ENCODE peak calls at places on chromosomes 16 and 17, in six cellular contexts. O is adrenal gland, J is body of pancreas, S is Peyer's patch, M is heart left ventricle, W is H1. A is an unnamed sample.

GRCh38 chr17:68457539-68458259 is 403 bp upstream of the WIPI1 start:
- DNase-seq in O (peak), J (peak), S (peak), M (peak), W (peak), A (peak)

GRCh38 chr17:74085434-74085833 is 118.0 kb upstream of the RPL38 start:
- DNase-seq in O (no peak), J (no peak), S (no peak), M (no peak), W (peak), A (no peak)

GRCh38 chr16:85847681-85848601 is 48.4 kb downstream of the COX4I1 start:
- DNase-seq in O (no peak), J (no peak), S (no peak), M (no peak), W (no peak), A (no peak)

GRCh38 chr17:6098050-6098449 is 27.9 kb downstream of the WSCD1 start:
- DNase-seq in O (no peak), J (no peak), S (peak), M (no peak), W (no peak), A (no peak)

GRCh38 chr17:33642002-33642401 is 348.9 kb upstream of the ASIC2 start:
- DNase-seq in O (no peak), J (no peak), S (no peak), M (no peak), W (no peak), A (no peak)

GRCh38 chr17:41538565-41538991 is 10.5 kb upstream of the KRT19 start:
- DNase-seq in O (no peak), J (no peak), S (no peak), M (no peak), W (no peak), A (no peak)

GRCh38 chr16:3645504-3646347 is 8.8 kb upstream of the DNASE1 start:
- DNase-seq in O (peak), J (no peak), S (no peak), M (no peak), W (peak), A (no peak)

GRCh38 chr17:1588781-1589585 is 26.4 kb upstream of the PITPNA start:
- DNase-seq in O (no peak), J (peak), S (no peak), M (no peak), W (no peak), A (no peak)

GRCh38 chr16:74499114-74499513 is 77.8 kb upstream of the CLEC18B start:
- DNase-seq in O (no peak), J (no peak), S (no peak), M (no peak), W (no peak), A (no peak)

GRCh38 chr17:17454276-17454675 is 22.5 kb upstream of the MED9 start:
- DNase-seq in O (no peak), J (no peak), S (no peak), M (no peak), W (no peak), A (no peak)

GRCh38 chr17:45985447-45985846 is 13.6 kb upstream of the STH start:
- DNase-seq in O (no peak), J (no peak), S (no peak), M (no peak), W (no peak), A (no peak)

GRCh38 chr17:37842401-37842800 is 81.8 kb upstream of the TBC1D3K start:
- DNase-seq in O (no peak), J (no peak), S (no peak), M (no peak), W (no peak), A (no peak)

GRCh38 chr17:66549312-66549705 is 246.9 kb downstream of the PRKCA start:
- DNase-seq in O (no peak), J (no peak), S (no peak), M (no peak), W (no peak), A (no peak)

GRCh38 chr17:71329310-71330098 is 791.3 kb upstream of the SOX9 start:
- DNase-seq in O (no peak), J (no peak), S (no peak), M (no peak), W (no peak), A (no peak)

GRCh38 chr17:66855204-66855603 is 20.3 kb downstream of the CACNG5 start:
- DNase-seq in O (no peak), J (no peak), S (no peak), M (no peak), W (peak), A (peak)

GRCh38 chr16:19776147-19776546 is 58.1 kb downstream of the IQCK start:
- DNase-seq in O (no peak), J (no peak), S (no peak), M (no peak), W (no peak), A (no peak)

GRCh38 chr17:17698371-17698770 is 17.1 kb downstream of the RAI1 start:
- DNase-seq in O (no peak), J (no peak), S (no peak), M (no peak), W (no peak), A (no peak)

GRCh38 chr17:56158344-56158743 is 5.1 kb downstream of the ANKFN1 start:
- DNase-seq in O (no peak), J (no peak), S (no peak), M (no peak), W (no peak), A (no peak)

GRCh38 chr16:14070877-14071575 is at the start of gene MRTFB:
- DNase-seq in O (peak), J (peak), S (peak), M (peak), W (peak), A (peak)

GRCh38 chr16:31354394-31355291 is at the start of gene ITGAX:
- DNase-seq in O (peak), J (peak), S (no peak), M (peak), W (no peak), A (peak)

GRCh38 chr16:75323198-75323597 is 71.8 kb upstream of the BCAR1 start:
- DNase-seq in O (no peak), J (no peak), S (no peak), M (no peak), W (no peak), A (no peak)

GRCh38 chr17:48569676-48570324 is 8.3 kb downstream of the HOXB4 start:
- DNase-seq in O (no peak), J (no peak), S (no peak), M (no peak), W (no peak), A (no peak)

GRCh38 chr16:4624827-4625616 is 396 bp downstream of the MGRN1 start:
- DNase-seq in O (peak), J (peak), S (peak), M (peak), W (peak), A (no peak)

GRCh38 chr17:27457731-27458523 is 1.7 kb downstream of the KSR1 start:
- DNase-seq in O (no peak), J (no peak), S (no peak), M (no peak), W (no peak), A (no peak)
- TF ChIP-seq POLR2A in O (no peak), J (peak), S (no peak), M (no peak), W (no peak), A (no peak)

GRCh38 chr17:44924107-44924544 is 8.8 kb upstream of the GFAP start:
- DNase-seq in O (no peak), J (no peak), S (peak), M (no peak), W (peak), A (no peak)
- TF ChIP-seq POLR2A in O (no peak), J (no peak), S (no peak), M (no peak), W (no peak), A (no peak)

GRCh38 chr17:81909966-81910839 is 996 bp downstream of the PCYT2 start:
- DNase-seq in O (no peak), J (peak), S (peak), M (no peak), W (no peak), A (peak)

GRCh38 chr17:81910840-81911276 is 341 bp downstream of the PCYT2 start:
- DNase-seq in O (no peak), J (peak), S (no peak), M (no peak), W (no peak), A (peak)

GRCh38 chr17:81911969-81912368 is 770 bp upstream of the PCYT2 start:
- DNase-seq in O (no peak), J (no peak), S (no peak), M (no peak), W (no peak), A (no peak)

GRCh38 chr17:81912441-81913309 is 1.5 kb upstream of the PCYT2 start:
- DNase-seq in O (no peak), J (no peak), S (no peak), M (no peak), W (no peak), A (peak)

GRCh38 chr17:81911277-81911961 is at the start of gene PCYT2:
- DNase-seq in O (peak), J (peak), S (peak), M (peak), W (peak), A (peak)
- TF ChIP-seq POLR2A in O (peak), J (no peak), S (no peak), M (no peak), W (no peak), A (peak)

DNA sequence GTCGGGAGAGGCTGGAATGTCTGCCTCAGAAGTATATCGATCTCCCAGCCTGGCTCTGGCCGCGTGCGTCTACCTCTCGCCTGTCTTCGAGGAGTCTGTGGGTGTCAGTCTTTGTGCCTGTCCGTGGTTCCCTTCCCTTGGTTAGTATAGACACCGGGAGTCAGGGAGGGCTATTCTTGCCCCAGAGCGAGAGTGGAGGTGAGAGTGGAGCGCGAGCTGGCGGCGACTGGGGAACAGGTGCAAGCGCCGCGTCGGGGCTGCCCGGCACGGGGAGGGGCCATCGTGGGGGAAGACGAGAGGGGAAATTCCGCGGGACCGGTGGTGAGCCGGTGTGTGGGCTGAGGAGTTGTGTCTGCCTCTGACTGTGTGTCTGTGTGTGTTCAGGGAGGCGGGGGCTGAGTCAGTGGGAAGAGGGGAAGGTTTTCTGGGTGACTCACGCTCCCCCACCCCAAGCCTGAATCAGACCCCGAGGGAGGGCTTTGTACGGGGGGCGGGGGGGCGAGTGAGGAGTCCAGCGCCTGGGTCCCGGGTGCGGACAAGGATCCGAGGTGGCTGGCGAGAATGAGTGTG is 8.4 kb downstream of the KDM6B start:
- DNase-seq in O (peak), J (peak), S (no peak), M (peak), W (peak), A (no peak)
- TF ChIP-seq POLR2A in O (peak), J (peak), S (peak), M (no peak), W (no peak), A (peak)

GRCh38 chr17:16434662-16435061 is 19.3 kb downstream of the TRPV2 start:
- DNase-seq in O (no peak), J (no peak), S (no peak), M (no peak), W (peak), A (no peak)

GRCh38 chr17:16438173-16438556 is 22.8 kb downstream of the TRPV2 start:
- DNase-seq in O (no peak), J (no peak), S (no peak), M (no peak), W (no peak), A (no peak)

GRCh38 chr17:16437083-16437482 is 21.7 kb downstream of the TRPV2 start:
- DNase-seq in O (no peak), J (no peak), S (no peak), M (no peak), W (no peak), A (no peak)

GRCh38 chr17:16438557-16439302 is 23.4 kb downstream of the TRPV2 start:
- DNase-seq in O (peak), J (peak), S (peak), M (peak), W (peak), A (peak)

GRCh38 chr17:16435951-16436886 is 20.8 kb downstream of the TRPV2 start:
- DNase-seq in O (no peak), J (no peak), S (no peak), M (no peak), W (no peak), A (no peak)
- TF ChIP-seq POLR2A in O (no peak), J (no peak), S (no peak), M (no peak), W (no peak), A (no peak)

DNA sequence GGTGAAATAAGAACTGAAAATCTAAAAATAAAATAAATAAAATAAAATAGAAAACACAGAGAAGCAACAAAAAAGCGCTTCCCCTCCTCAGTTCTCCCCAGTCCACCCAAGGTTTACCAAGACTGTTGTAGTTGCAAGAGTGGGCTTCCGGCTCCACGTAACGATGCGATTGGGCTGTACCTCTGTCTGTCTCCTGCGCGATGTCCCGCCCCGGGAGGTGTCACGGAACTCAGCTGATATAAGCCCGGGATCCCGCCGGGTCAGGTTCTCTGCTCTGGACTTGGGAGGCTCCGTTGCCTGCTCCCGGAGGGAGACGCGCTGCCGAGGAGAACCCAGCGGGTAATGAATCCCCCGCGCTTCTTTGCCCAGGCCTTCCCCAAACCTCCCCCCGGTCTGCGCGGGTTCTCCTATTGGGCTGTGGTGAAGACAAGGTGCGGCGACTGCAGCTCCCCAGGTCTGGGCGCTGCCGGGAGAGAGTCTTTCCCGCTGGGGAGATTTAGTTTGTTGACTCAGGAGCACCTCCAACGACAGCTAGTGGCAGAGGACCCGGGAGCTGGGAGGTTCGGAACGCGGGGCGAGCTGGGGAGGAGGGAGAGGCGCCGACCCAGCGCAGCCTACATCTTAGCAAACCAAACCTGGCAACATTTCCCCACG is at the start of gene SLFN5:
- DNase-seq in O (peak), J (peak), S (peak), M (peak), W (peak), A (peak)
- TF ChIP-seq POLR2A in O (peak), J (peak), S (peak), M (no peak), W (no peak), A (peak)

A was measured in H54.